ENCODE peak calls at places on chromosome 10, in eight cellular contexts. J is GM19239; D is pancreas; Y is DMS79; Q is HS-5; A is stimulated activated CD8-positive, alpha-beta memory T cell treated with anti-CD3 and anti-CD28 coated beads, Interleukin-4, amount 100 ng/mL, for 24 hours; K is NCI-H1694; Z is fibroblast of the conjunctiva. V is an unnamed sample.

GRCh38 chr10:124343351-124344265 is 75.1 kb downstream of the OAT start:
- DNase-seq in A (no peak), D (no peak), Y (no peak), Z (no peak), J (no peak), Q (no peak), K (no peak), V (no peak)

GRCh38 chr10:131452926-131453771 is 141.6 kb upstream of the TCERG1L start:
- DNase-seq in Q (no peak), A (no peak), D (no peak), J (no peak), Z (no peak), K (no peak), Y (no peak), V (no peak)

GRCh38 chr10:35532141-35532540 is 73.0 kb upstream of the GJD4 start:
- DNase-seq in Q (no peak), A (no peak), K (no peak), J (no peak), Z (no peak), D (no peak), Y (no peak), V (no peak)

GRCh38 chr10:1398626-1399410 is 338.5 kb downstream of the ADARB2 start:
- DNase-seq in J (no peak), Q (no peak), K (no peak), Y (no peak), D (no peak), Z (no peak), A (no peak), V (no peak)

GRCh38 chr10:17609523-17610079 is 7.6 kb downstream of the HACD1 start:
- DNase-seq in Z (no peak), A (no peak), D (no peak), K (no peak), J (no peak), Q (no peak), Y (no peak), V (no peak)

GRCh38 chr10:131249957-131250347 is 61.6 kb downstream of the TCERG1L start:
- DNase-seq in A (no peak), D (no peak), Q (no peak), J (no peak), Z (no peak), K (no peak), Y (no peak), V (no peak)

GRCh38 chr10:43251664-43252165 is 15.2 kb downstream of the RASGEF1A start:
- DNase-seq in Z (no peak), Y (no peak), Q (no peak), D (peak; percentile 9), K (no peak), A (no peak), J (no peak), V (no peak)

GRCh38 chr10:121956111-121957061 is 18.6 kb downstream of the NSMCE4A start:
- DNase-seq in Q (peak; percentile 24), A (no peak), Z (no peak), J (no peak), Y (no peak), D (no peak), K (no peak), V (no peak)

GRCh38 chr10:50988792-50989191 is 85.5 kb upstream of the PRKG1 start:
- DNase-seq in Z (no peak), J (no peak), Q (no peak), Y (no peak), A (no peak), D (no peak), K (no peak), V (no peak)

GRCh38 chr10:48482207-48482606 is 122.7 kb downstream of the ARHGAP22 start:
- DNase-seq in K (no peak), Y (no peak), D (no peak), A (no peak), J (no peak), Z (no peak), Q (no peak), V (no peak)

GRCh38 chr10:122204691-122205489 is 66.2 kb upstream of the BTBD16 start:
- DNase-seq in K (no peak), Y (no peak), D (no peak), J (no peak), Q (no peak), A (no peak), Z (no peak), V (no peak)

GRCh38 chr10:124888262-124888661 is 53.7 kb upstream of the ZRANB1 start:
- DNase-seq in D (no peak), K (no peak), Y (no peak), Z (no peak), Q (no peak), J (no peak), A (no peak), V (no peak)

GRCh38 chr10:125092564-125093031 is 67.8 kb downstream of the CTBP2 start:
- DNase-seq in Q (no peak), K (no peak), Y (no peak), J (no peak), Z (no peak), A (no peak), D (no peak), V (no peak)

GRCh38 chr10:127034790-127035189 is 129.6 kb downstream of the DOCK1 start:
- DNase-seq in Q (no peak), Z (no peak), A (no peak), D (no peak), J (no peak), K (no peak), Y (no peak), V (no peak)

GRCh38 chr10:17504547-17505245 is 50.3 kb upstream of the ST8SIA6 start:
- DNase-seq in Y (no peak), Q (peak; percentile 56), Z (no peak), A (no peak), J (no peak), K (no peak), D (no peak), V (no peak)

GRCh38 chr10:78212134-78212785 is 178.6 kb downstream of the RPS24 start:
- DNase-seq in K (no peak), D (no peak), Y (no peak), Q (no peak), A (no peak), Z (no peak), J (no peak), V (no peak)

GRCh38 chr10:132220061-132220460 is 33.3 kb downstream of the DPYSL4 start:
- DNase-seq in Y (no peak), D (no peak), Q (no peak), K (no peak), A (no peak), Z (no peak), J (no peak), V (no peak)

GRCh38 chr10:21617267-21617666 is 83.2 kb downstream of the MLLT10 start:
- DNase-seq in K (no peak), D (no peak), A (no peak), J (no peak), Q (no peak), Y (no peak), Z (no peak), V (no peak)

GRCh38 chr10:113412161-113412560 is 140.7 kb upstream of the HABP2 start:
- DNase-seq in D (no peak), Q (no peak), A (no peak), K (no peak), Y (no peak), Z (no peak), J (no peak), V (no peak)

GRCh38 chr10:74733612-74734011 is 92.8 kb upstream of the KAT6B start:
- DNase-seq in Y (no peak), K (no peak), Z (no peak), Q (no peak), D (no peak), A (no peak), J (no peak), V (no peak)

GRCh38 chr10:104345512-104345911 is 7.2 kb upstream of the ITPRIP start:
- DNase-seq in D (no peak), Y (no peak), Z (no peak), K (no peak), Q (no peak), A (no peak), J (no peak), V (no peak)

GRCh38 chr10:5975641-5976473 is 1.5 kb downstream of the IL15RA start:
- DNase-seq in A (peak; percentile 52), D (no peak), Y (no peak), K (no peak), Q (no peak), J (peak; percentile 69), Z (no peak), V (no peak)

GRCh38 chr10:73838827-73839226 is 27.4 kb upstream of the NDST2 start:
- DNase-seq in Y (no peak), A (no peak), Z (no peak), Q (no peak), J (no peak), D (no peak), K (no peak), V (no peak)